ENCODE peak calls at places on chromosomes 13 and 19, in four cellular contexts. J is AG04449, X is esophagus muscularis mucosa, Z is A549. S is an unnamed sample.

GRCh38 chr19:15292847-15293582 is 39.3 kb downstream of the BRD4 start:
- DNase-seq in Z (no peak), X (no peak), J (no peak), S (no peak)

GRCh38 chr19:2770055-2771013 is 12.7 kb downstream of the SGTA start:
- DNase-seq in J (no peak), Z (no peak), X (no peak), S (no peak)

GRCh38 chr19:3493651-3494050 is 6.8 kb downstream of the DOHH start:
- DNase-seq in Z (no peak), J (no peak), X (no peak), S (no peak)

GRCh38 chr13:45492538-45492937 is 27.8 kb downstream of the COG3 start:
- DNase-seq in J (no peak), X (no peak), Z (no peak), S (no peak)

GRCh38 chr19:40612831-40613668 is 11.9 kb downstream of the LTBP4 start:
- DNase-seq in Z (peak), J (no peak), X (no peak), S (no peak)

GRCh38 chr19:41064974-41065569 is 23.2 kb upstream of the CYP2A13 start:
- DNase-seq in Z (peak), X (no peak), J (no peak), S (no peak)

GRCh38 chr19:16442386-16443276 is 29.1 kb downstream of the EPS15L1 start:
- DNase-seq in Z (no peak), J (no peak), X (no peak), S (no peak)

GRCh38 chr19:4983346-4984105 is 14.6 kb downstream of the KDM4B start:
- DNase-seq in Z (no peak), X (no peak), J (no peak), S (no peak)

GRCh38 chr13:41402695-41403511 is 54.4 kb upstream of the RGCC start:
- DNase-seq in Z (no peak), J (no peak), X (peak), S (no peak)

GRCh38 chr19:35764432-35765315 is 6.7 kb downstream of the PROSER3 start:
- DNase-seq in J (no peak), X (no peak), Z (no peak), S (no peak)

GRCh38 chr13:27789495-27790303 is 2.6 kb upstream of the GSX1 start:
- DNase-seq in J (no peak), X (no peak), Z (no peak), S (no peak)

GRCh38 chr19:3073159-3073563 is 10.9 kb upstream of the TLE5 start:
- DNase-seq in Z (no peak), J (no peak), X (no peak), S (no peak)

GRCh38 chr19:49591731-49592485 is 926 bp downstream of the PRR12 start:
- DNase-seq in J (no peak), X (no peak), Z (peak), S (peak)

GRCh38 chr13:101978546-101979315 is 423.1 kb downstream of the FGF14 start:
- DNase-seq in Z (no peak), X (no peak), J (no peak), S (no peak)

GRCh38 chr19:50410109-50410508 is 8.6 kb upstream of the SPIB start:
- DNase-seq in Z (no peak), X (no peak), J (no peak), S (no peak)

GRCh38 chr19:54439174-54439851 is 9.7 kb upstream of the LENG8 start:
- DNase-seq in J (no peak), Z (peak), X (no peak), S (no peak)

GRCh38 chr13:82606008-82606407 is 1276.3 kb downstream of the SLITRK1 start:
- DNase-seq in X (no peak), Z (no peak), J (no peak), S (no peak)

GRCh38 chr19:48999481-49000325 is 6.0 kb downstream of the RUVBL2 start:
- DNase-seq in J (no peak), Z (peak), X (no peak), S (peak)

GRCh38 chr13:100340865-100341264 is 247.7 kb downstream of the GGACT start:
- DNase-seq in J (no peak), Z (no peak), X (no peak), S (no peak)

GRCh38 chr19:1167687-1168561 is 6.1 kb downstream of the SBNO2 start:
- DNase-seq in J (no peak), X (no peak), Z (no peak), S (peak)

GRCh38 chr19:18128044-18128443 is 24.9 kb upstream of the PIK3R2 start:
- DNase-seq in X (no peak), Z (no peak), J (no peak), S (no peak)

DNA sequence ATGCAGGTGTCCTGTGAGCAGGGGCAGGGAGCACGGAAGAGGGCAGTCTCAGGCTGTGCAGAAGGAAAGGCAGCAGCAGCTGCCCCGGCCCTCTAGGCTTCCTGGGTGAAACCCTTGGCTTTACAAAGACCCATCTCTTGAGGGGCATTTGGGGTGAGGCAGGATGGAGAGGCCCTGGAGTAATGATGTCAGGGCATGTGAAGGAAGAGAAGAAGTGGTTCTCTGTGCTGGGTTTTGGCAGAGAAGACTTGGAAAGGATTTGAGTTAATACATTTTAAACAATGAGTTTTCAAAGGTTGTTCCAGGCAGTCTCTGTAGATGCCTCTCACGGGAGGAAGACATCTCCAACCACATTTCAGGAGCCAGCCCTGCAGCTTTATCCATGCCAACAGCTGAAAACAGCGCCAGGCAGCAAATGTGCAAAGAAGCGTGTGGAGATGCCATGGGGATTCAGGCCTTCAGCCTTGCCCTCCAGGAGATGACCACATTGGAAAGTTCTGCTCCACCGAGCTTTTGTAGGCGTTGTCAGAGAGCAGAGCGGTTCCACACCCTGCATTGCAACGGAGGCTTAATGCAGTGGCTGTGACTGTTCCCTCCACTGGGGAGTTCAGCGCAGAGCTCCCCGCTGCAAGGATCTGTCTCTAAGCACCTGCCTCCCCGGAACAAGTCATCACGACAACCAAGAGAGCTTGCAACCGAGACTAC is 322.9 kb downstream of the UQCRFS1 start:
- DNase-seq in X (no peak), Z (no peak), J (no peak), S (no peak)
- TF ChIP-seq CTCF in X (no peak), Z (no peak), J (no peak), S (no peak)

DNA sequence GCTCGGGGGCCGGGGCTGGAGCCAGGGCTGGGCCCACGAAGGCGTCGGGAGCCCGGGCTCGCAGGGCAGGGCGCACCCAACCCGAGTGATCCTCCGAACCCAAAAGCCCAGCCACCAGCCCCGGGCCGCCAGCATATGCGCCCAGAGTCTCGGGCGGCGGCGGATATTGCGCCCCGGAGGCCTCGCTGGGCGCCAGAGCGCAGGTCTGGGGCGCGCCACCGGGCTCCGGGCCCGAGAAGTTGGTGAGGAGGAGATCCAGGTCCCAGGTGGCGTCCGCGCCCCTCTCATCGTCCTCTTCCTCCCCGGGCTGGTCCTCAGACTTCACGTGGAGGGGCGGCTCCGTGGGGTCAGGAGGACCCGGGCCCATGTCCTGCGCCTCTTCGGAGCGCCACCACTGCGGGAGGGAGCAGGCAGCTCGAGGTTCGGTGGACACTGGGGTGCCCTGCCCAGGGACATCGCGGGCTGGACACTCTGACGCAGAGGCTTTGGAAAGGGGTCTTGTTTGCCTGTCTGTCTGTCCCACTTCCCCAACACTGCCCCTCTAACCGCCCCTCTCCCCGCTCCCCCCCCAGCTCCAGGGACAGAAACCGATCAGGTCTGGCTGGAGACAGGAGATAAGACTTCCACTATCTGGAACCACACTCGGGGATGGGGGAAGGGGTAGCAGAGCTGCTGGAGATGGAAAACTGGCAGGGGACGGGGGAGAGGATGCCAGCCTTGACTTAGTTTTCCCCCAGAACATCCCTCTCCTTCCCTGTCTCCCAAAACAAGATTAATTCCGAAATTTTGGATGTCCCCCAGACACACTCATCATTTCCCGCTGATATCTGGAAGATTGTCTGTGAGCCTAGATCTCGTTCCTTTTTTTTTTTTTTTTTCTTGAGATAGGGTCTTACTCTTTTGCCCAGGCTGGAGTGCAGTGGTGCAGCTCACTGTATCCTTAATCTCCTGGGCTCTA is 973 bp downstream of the KLF1 start:
- DNase-seq in Z (no peak), J (no peak), X (no peak), S (no peak)
- TF ChIP-seq CTCF in Z (peak), J (no peak), X (no peak), S (no peak)

DNA sequence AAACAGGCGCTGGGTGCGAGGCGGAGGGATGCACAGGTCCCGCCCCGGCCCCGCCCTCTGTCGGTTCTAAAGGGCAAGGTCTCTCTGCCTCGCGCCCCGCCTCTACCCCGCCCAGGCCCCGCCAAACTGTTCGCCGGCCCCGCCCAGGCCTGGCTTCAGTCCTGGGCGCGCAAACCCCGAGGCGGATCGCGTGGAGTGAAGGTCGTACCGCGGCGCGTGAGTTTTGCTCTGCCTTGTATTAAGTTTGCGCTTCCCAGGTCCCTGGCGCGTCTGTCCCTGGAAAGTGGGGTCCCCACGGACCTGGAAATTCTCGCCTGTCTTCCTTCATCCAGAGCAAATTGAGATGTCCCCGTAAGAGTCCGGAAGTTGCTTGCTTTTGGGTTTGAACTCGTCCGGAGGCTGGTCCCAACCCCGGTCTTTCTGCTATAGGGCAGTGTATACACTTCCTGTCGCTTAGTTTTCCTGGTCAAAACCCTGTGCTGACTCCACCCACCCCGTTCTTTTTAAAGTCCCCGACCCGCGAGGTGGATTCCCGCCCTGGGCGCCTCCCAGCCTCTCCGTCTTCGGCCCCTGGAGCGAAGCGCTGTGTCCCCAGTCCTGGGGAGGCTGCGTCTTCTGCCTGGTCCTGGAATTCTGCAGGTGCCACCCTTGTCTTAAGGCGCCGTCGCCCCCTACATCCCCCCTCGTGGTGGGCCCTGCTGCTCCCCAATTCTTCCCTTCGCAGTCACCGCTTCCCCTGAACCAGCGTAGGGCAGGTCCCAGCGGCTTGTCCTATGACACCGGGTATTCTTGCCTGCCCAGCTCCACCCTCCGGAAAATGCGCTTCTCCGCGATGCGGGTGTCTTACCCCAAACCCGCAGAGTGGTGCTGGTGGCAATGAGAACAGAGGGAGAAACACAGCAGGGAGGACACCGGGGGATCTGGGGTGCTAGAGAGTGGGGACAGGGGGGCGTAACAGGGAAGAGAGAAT is 8.6 kb downstream of the ZNF808 start:
- DNase-seq in X (peak), Z (no peak), J (no peak), S (peak)
- TF ChIP-seq CTCF in X (peak), Z (no peak), J (peak), S (no peak)

DNA sequence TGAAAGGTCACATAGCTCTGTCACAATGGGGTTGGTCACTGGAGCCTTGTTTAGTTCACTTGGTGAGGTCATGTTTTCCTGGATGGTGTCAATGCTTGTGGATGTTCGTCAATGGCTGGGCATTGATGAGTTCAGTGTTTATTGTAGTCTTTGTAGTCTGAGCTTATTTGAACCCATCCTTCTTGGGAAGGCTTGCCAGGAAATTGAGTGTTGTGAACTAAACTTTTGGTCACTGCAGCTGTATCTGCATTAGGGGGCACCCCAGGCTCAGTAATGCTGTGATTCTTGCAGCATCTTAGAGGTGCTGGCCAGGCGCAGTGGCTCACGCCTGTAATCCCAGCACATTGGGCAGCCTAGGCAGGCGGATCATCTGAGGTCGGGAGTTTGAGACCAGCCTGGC is 22.0 kb downstream of the BLOC1S3 start:
- DNase-seq in J (no peak), X (no peak), Z (no peak), S (no peak)
- TF ChIP-seq CTCF in J (peak), X (peak), Z (peak), S (peak)

GRCh38 chr19:11496391-11497163 is 9.1 kb downstream of the ZNF653 start:
- DNase-seq in X (no peak), J (peak), Z (peak), S (peak)
- TF ChIP-seq CTCF in X (peak), J (peak), Z (peak), S (peak)

S was measured in right lobe of liver.